ENCODE peak calls at places on chromosome 22, in six cellular contexts. Z is tibial nerve; J is HTR-8/SVneo; L is neural progenitor cell; C is type B pancreatic cell; V is activated CD4-positive, CD25-positive, alpha-beta regulatory T cell treated with anti-CD3 and anti-CD28 coated beads, Interleukin-2, amount 50 U/mL, for 16 hours. X is an unnamed sample.

GRCh38 chr22:24706732-24707476 is 67.6 kb downstream of the PIWIL3 start:
- DNase-seq in Z (no peak), J (no peak), L (no peak), C (no peak), V (no peak), X (no peak)

GRCh38 chr22:49208003-49208402 is 619.7 kb downstream of the BRD1 start:
- DNase-seq in Z (no peak), J (no peak), L (no peak), C (peak), V (no peak), X (no peak)

GRCh38 chr22:46777609-46777970 is 15.1 kb downstream of the TBC1D22A start:
- DNase-seq in Z (no peak), J (no peak), L (no peak), C (no peak), V (no peak), X (peak)

GRCh38 chr22:38755911-38756532 is at the start of gene SUN2:
- DNase-seq in Z (peak), J (peak), L (peak), C (peak), V (peak), X (peak)

GRCh38 chr22:34410111-34410510 is 489.8 kb upstream of the LARGE1 start:
- DNase-seq in Z (no peak), J (no peak), L (no peak), C (no peak), V (no peak), X (no peak)

GRCh38 chr22:37933711-37934376 is 19.6 kb downstream of the C22orf23 start:
- DNase-seq in Z (peak), J (peak), L (peak), C (peak), V (peak), X (peak)

GRCh38 chr22:31295831-31296230 is 3.5 kb upstream of the PIK3IP1 start:
- DNase-seq in Z (no peak), J (peak), L (no peak), C (no peak), V (no peak), X (no peak)

GRCh38 chr22:42772647-42773046 is 52.0 kb upstream of the A4GALT start:
- DNase-seq in Z (no peak), J (no peak), L (no peak), C (no peak), V (no peak), X (no peak)

GRCh38 chr22:31891366-31892079 is 52.8 kb upstream of the YWHAH start:
- DNase-seq in Z (no peak), J (no peak), L (peak), C (no peak), V (no peak), X (no peak)

GRCh38 chr22:48396785-48397530 is 1430.7 kb downstream of the BRD1 start:
- DNase-seq in Z (no peak), J (no peak), L (no peak), C (no peak), V (no peak), X (no peak)

GRCh38 chr22:35812600-35812999 is 94.9 kb downstream of the APOL5 start:
- DNase-seq in Z (no peak), J (no peak), L (no peak), C (no peak), V (no peak), X (no peak)

GRCh38 chr22:49464024-49464423 is 363.6 kb downstream of the BRD1 start:
- DNase-seq in Z (no peak), J (no peak), L (no peak), C (no peak), V (no peak), X (no peak)

GRCh38 chr22:33747576-33748180 is 172.6 kb downstream of the LARGE1 start:
- DNase-seq in Z (no peak), J (no peak), L (no peak), C (no peak), V (no peak), X (no peak)

GRCh38 chr22:20582520-20583361 is 75.3 kb downstream of the MED15 start:
- DNase-seq in Z (no peak), J (no peak), L (no peak), C (no peak), V (no peak), X (no peak)

GRCh38 chr22:40898850-40899357 is 37.0 kb upstream of the DNAJB7 start:
- DNase-seq in Z (no peak), J (peak), L (peak), C (no peak), V (no peak), X (no peak)

GRCh38 chr22:26852176-26852575 is 194.8 kb downstream of the MIAT start:
- DNase-seq in Z (peak), J (no peak), L (peak), C (no peak), V (no peak), X (no peak)

GRCh38 chr22:21598302-21598701 is 30.8 kb downstream of the UBE2L3 start:
- DNase-seq in Z (no peak), J (no peak), L (no peak), C (no peak), V (no peak), X (no peak)

GRCh38 chr22:20536590-20537324 is 29.3 kb downstream of the MED15 start:
- DNase-seq in Z (no peak), J (no peak), L (no peak), C (no peak), V (no peak), X (peak)

GRCh38 chr22:35330258-35330861 is 30.7 kb downstream of the TOM1 start:
- DNase-seq in Z (peak), J (no peak), L (no peak), C (no peak), V (peak), X (peak)

GRCh38 chr22:37169947-37170688 is 17.9 kb downstream of the C1QTNF6 start:
- DNase-seq in Z (no peak), J (no peak), L (no peak), C (no peak), V (no peak), X (no peak)

GRCh38 chr22:41595703-41596102 is 6.1 kb upstream of the PMM1 start:
- DNase-seq in Z (no peak), J (no peak), L (no peak), C (no peak), V (no peak), X (no peak)

GRCh38 chr22:37990302-37990701 is 5.9 kb upstream of the SOX10 start:
- DNase-seq in Z (no peak), J (no peak), L (no peak), C (no peak), V (no peak), X (peak)

GRCh38 chr22:20953668-20954500 is 13.2 kb upstream of the AIFM3 start:
- DNase-seq in Z (peak), J (no peak), L (no peak), C (no peak), V (no peak), X (no peak)

GRCh38 chr22:46078241-46079092 is 71.9 kb upstream of the PPARA start:
- DNase-seq in Z (no peak), J (no peak), L (no peak), C (no peak), V (no peak), X (peak)

GRCh38 chr22:47918276-47918928 is 1156.0 kb downstream of the TBC1D22A start:
- DNase-seq in Z (no peak), J (no peak), L (no peak), C (no peak), V (no peak), X (no peak)

GRCh38 chr22:33166206-33166605 is 108.0 kb upstream of the SYN3 start:
- DNase-seq in Z (no peak), J (no peak), L (no peak), C (no peak), V (no peak), X (no peak)

GRCh38 chr22:39317756-39318506 is 1.5 kb downstream of the RPL3 start:
- DNase-seq in Z (no peak), J (no peak), L (no peak), C (no peak), V (no peak), X (no peak)

GRCh38 chr22:48075604-48076400 is 1313.4 kb downstream of the TBC1D22A start:
- DNase-seq in Z (no peak), J (no peak), L (no peak), C (no peak), V (no peak), X (no peak)

GRCh38 chr22:47006869-47007268 is 244.4 kb downstream of the TBC1D22A start:
- DNase-seq in Z (no peak), J (no peak), L (no peak), C (no peak), V (no peak), X (no peak)

GRCh38 chr22:42626431-42626830 is 11.7 kb upstream of the POLDIP3 start:
- DNase-seq in Z (no peak), J (no peak), L (no peak), C (no peak), V (no peak), X (no peak)

GRCh38 chr22:38788016-38788415 is 5.9 kb downstream of the DNAL4 start:
- DNase-seq in Z (no peak), J (no peak), L (no peak), C (no peak), V (no peak), X (no peak)

GRCh38 chr22:47625013-47625385 is 862.5 kb downstream of the TBC1D22A start:
- DNase-seq in Z (no peak), J (no peak), L (no peak), C (no peak), V (no peak), X (no peak)

GRCh38 chr22:24938741-24939341 is 7.7 kb downstream of the LHFPL7 start:
- DNase-seq in Z (peak), J (no peak), L (peak), C (no peak), V (no peak), X (no peak)

GRCh38 chr22:38033522-38034277 is 23.5 kb upstream of the PICK1 start:
- DNase-seq in Z (no peak), J (no peak), L (peak), C (no peak), V (no peak), X (peak)

GRCh38 chr22:45878051-45878764 is 98.8 kb downstream of the WNT7B start:
- DNase-seq in Z (no peak), J (no peak), L (peak), C (no peak), V (no peak), X (peak)